ENCODE peak calls at places on chromosomes 1 and 21, in seven cellular contexts. B, X, S, V, W, N and U are unnamed samples.

GRCh38 chr1:150575518-150576366 is 3.7 kb downstream of the MCL1 start:
- DNase-seq in B (no peak), X (no peak), S (peak), V (no peak), W (no peak), N (no peak), U (no peak)

GRCh38 chr21:43266534-43266933 is 97.7 kb downstream of the CRYAA start:
- DNase-seq in B (no peak), X (no peak), S (peak), V (no peak), W (no peak), N (no peak), U (no peak)

GRCh38 chr1:5999711-6000443 is 7.7 kb upstream of the NPHP4 start:
- DNase-seq in B (no peak), X (no peak), S (no peak), V (no peak), W (no peak), N (no peak), U (no peak)

GRCh38 chr1:109626682-109627408 is 7.2 kb downstream of the AMPD2 start:
- DNase-seq in B (no peak), X (no peak), S (no peak), V (no peak), W (no peak), N (no peak), U (no peak)

GRCh38 chr1:87252406-87252805 is 76.3 kb upstream of the LMO4 start:
- DNase-seq in B (no peak), X (no peak), S (peak), V (no peak), W (no peak), N (no peak), U (no peak)

GRCh38 chr1:205351984-205352713 is 4.6 kb downstream of the KLHDC8A start:
- DNase-seq in B (no peak), X (peak), S (peak), V (no peak), W (peak), N (no peak), U (no peak)

GRCh38 chr1:67390041-67390887 is 39.9 kb downstream of the SERBP1 start:
- DNase-seq in B (no peak), X (no peak), S (peak), V (peak), W (no peak), N (no peak), U (no peak)

GRCh38 chr1:61953790-61954150 is 211.5 kb downstream of the PATJ start:
- DNase-seq in B (no peak), X (no peak), S (no peak), V (no peak), W (peak), N (no peak), U (no peak)

GRCh38 chr1:21174638-21175323 is 1.9 kb downstream of the EIF4G3 start:
- DNase-seq in B (no peak), X (no peak), S (peak), V (peak), W (peak), N (no peak), U (no peak)

GRCh38 chr1:39854314-39854713 is 29.0 kb downstream of the TRIT1 start:
- DNase-seq in B (no peak), X (no peak), S (no peak), V (no peak), W (no peak), N (no peak), U (no peak)

GRCh38 chr1:3467096-3468036 is 12.9 kb downstream of the ARHGEF16 start:
- DNase-seq in B (no peak), X (no peak), S (no peak), V (no peak), W (no peak), N (no peak), U (peak)

GRCh38 chr1:100502052-100502792 is 35.7 kb upstream of the GPR88 start:
- DNase-seq in B (no peak), X (no peak), S (no peak), V (no peak), W (no peak), N (no peak), U (no peak)

GRCh38 chr1:910881-911721 is 12.6 kb upstream of the SAMD11 start:
- DNase-seq in B (no peak), X (no peak), S (no peak), V (peak), W (no peak), N (peak), U (no peak)

GRCh38 chr1:109790735-109791494 is 27.2 kb upstream of the EPS8L3 start:
- DNase-seq in B (peak), X (no peak), S (peak), V (no peak), W (peak), N (no peak), U (peak)

GRCh38 chr1:41098657-41099207 is 77.2 kb upstream of the SLFNL1 start:
- DNase-seq in B (no peak), X (no peak), S (no peak), V (no peak), W (no peak), N (no peak), U (peak)

GRCh38 chr1:67646145-67647035 is 38.6 kb upstream of the GADD45A start:
- DNase-seq in B (no peak), X (peak), S (peak), V (peak), W (peak), N (no peak), U (peak)

GRCh38 chr1:231748744-231749143 is 122.2 kb downstream of the DISC1 start:
- DNase-seq in B (no peak), X (no peak), S (peak), V (no peak), W (no peak), N (no peak), U (no peak)

GRCh38 chr1:95407864-95408291 is 173.9 kb downstream of the RWDD3 start:
- DNase-seq in B (no peak), X (peak), S (no peak), V (no peak), W (peak), N (no peak), U (no peak)

GRCh38 chr1:38050397-38051141 is 4.0 kb upstream of the POU3F1 start:
- DNase-seq in B (no peak), X (no peak), S (no peak), V (no peak), W (no peak), N (no peak), U (no peak)

GRCh38 chr1:207923561-207923960 is 12.6 kb upstream of the CD34 start:
- DNase-seq in B (no peak), X (no peak), S (no peak), V (no peak), W (no peak), N (no peak), U (no peak)

GRCh38 chr1:37814257-37814656 is 6.2 kb upstream of the YRDC start:
- DNase-seq in B (no peak), X (no peak), S (no peak), V (no peak), W (no peak), N (no peak), U (no peak)

GRCh38 chr1:84090447-84091244 is 53.4 kb upstream of the PRKACB start:
- DNase-seq in B (no peak), X (no peak), S (no peak), V (no peak), W (no peak), N (no peak), U (no peak)

GRCh38 chr21:34511787-34512451 is at the start of gene KCNE1:
- DNase-seq in B (no peak), X (no peak), S (no peak), V (no peak), W (no peak), N (no peak), U (no peak)

GRCh38 chr1:239563680-239564079 is 177.3 kb downstream of the CHRM3 start:
- DNase-seq in B (no peak), X (no peak), S (no peak), V (no peak), W (no peak), N (no peak), U (no peak)

GRCh38 chr21:44704636-44705001 is 6.8 kb downstream of the TSPEAR start:
- DNase-seq in B (no peak), X (no peak), S (no peak), V (no peak), W (no peak), N (no peak), U (no peak)